ENCODE peak calls at places on chromosomes 7 and 10, in five cellular contexts. V, L, Q, O and T are unnamed samples.

GRCh38 chr7:70416611-70417010 is 715.3 kb upstream of the GALNT17 start:
- DNase-seq in V (no peak), L (no peak), Q (no peak), O (no peak), T (no peak)

GRCh38 chr7:94393251-94393758 is 1.4 kb upstream of the COL1A2 start:
- DNase-seq in V (no peak), L (peak), Q (peak), O (no peak), T (no peak)

GRCh38 chr7:36633377-36633776 is 90.9 kb downstream of the AOAH start:
- DNase-seq in V (no peak), L (no peak), Q (no peak), O (no peak), T (no peak)

GRCh38 chr7:47720141-47720906 is 138.4 kb upstream of the TNS3 start:
- DNase-seq in V (no peak), L (no peak), Q (peak), O (peak), T (no peak)

GRCh38 chr10:71747039-71747807 is 26.1 kb downstream of the VSIR start:
- DNase-seq in V (no peak), L (no peak), Q (no peak), O (no peak), T (peak)

GRCh38 chr7:494906-495305 is 24.7 kb downstream of the PDGFA start:
- DNase-seq in V (no peak), L (no peak), Q (no peak), O (no peak), T (no peak)

GRCh38 chr7:135939-136338 is 56.4 kb upstream of the FAM20C start:
- DNase-seq in V (no peak), L (no peak), Q (no peak), O (no peak), T (no peak)

GRCh38 chr10:128916339-128916738 is 550.7 kb upstream of the MGMT start:
- DNase-seq in V (no peak), L (no peak), Q (no peak), O (no peak), T (no peak)

GRCh38 chr7:139763330-139763729 is 14.5 kb downstream of the HIPK2 start:
- DNase-seq in V (no peak), L (no peak), Q (no peak), O (no peak), T (no peak)

GRCh38 chr7:32518534-32519140 is 23.3 kb downstream of the AVL9 start:
- DNase-seq in V (no peak), L (no peak), Q (peak), O (no peak), T (no peak)

GRCh38 chr10:98299341-98299740 is 31.3 kb upstream of the LOXL4 start:
- DNase-seq in V (no peak), L (peak), Q (peak), O (no peak), T (no peak)

GRCh38 chr10:106857213-106857612 is 307.3 kb downstream of the SORCS1 start:
- DNase-seq in V (no peak), L (no peak), Q (no peak), O (no peak), T (no peak)

GRCh38 chr10:124966008-124966407 is 24.1 kb downstream of the ZRANB1 start:
- DNase-seq in V (no peak), L (no peak), Q (peak), O (no peak), T (no peak)

GRCh38 chr10:78260141-78260540 is 226.5 kb downstream of the RPS24 start:
- DNase-seq in V (no peak), L (no peak), Q (peak), O (no peak), T (no peak)
- TF ChIP-seq CTCF in V (no peak), L (peak), Q (peak), O (no peak), T (no peak)

GRCh38 chr7:4103352-4104091 is 578.6 kb upstream of the FOXK1 start:
- DNase-seq in V (no peak), L (no peak), Q (peak), O (no peak), T (no peak)
- TF ChIP-seq CTCF in V (no peak), L (peak), Q (no peak), O (no peak), T (no peak)

GRCh38 chr10:43312612-43313011 is 45.7 kb upstream of the RASGEF1A start:
- DNase-seq in V (no peak), L (no peak), Q (no peak), O (no peak), T (no peak)
- TF ChIP-seq CTCF in V (no peak), L (no peak), Q (no peak), O (no peak), T (no peak)

GRCh38 chr7:40761757-40762342 is 627.0 kb downstream of the SUGCT start:
- DNase-seq in V (no peak), L (no peak), Q (peak), O (no peak), T (no peak)

GRCh38 chr7:40760997-40761396 is 626.2 kb downstream of the SUGCT start:
- DNase-seq in V (no peak), L (no peak), Q (no peak), O (no peak), T (no peak)

GRCh38 chr7:40765633-40766032 is 630.8 kb downstream of the SUGCT start:
- DNase-seq in V (no peak), L (no peak), Q (no peak), O (peak), T (no peak)

GRCh38 chr7:40760293-40760964 is 625.6 kb downstream of the SUGCT start:
- DNase-seq in V (no peak), L (no peak), Q (no peak), O (no peak), T (no peak)

DNA sequence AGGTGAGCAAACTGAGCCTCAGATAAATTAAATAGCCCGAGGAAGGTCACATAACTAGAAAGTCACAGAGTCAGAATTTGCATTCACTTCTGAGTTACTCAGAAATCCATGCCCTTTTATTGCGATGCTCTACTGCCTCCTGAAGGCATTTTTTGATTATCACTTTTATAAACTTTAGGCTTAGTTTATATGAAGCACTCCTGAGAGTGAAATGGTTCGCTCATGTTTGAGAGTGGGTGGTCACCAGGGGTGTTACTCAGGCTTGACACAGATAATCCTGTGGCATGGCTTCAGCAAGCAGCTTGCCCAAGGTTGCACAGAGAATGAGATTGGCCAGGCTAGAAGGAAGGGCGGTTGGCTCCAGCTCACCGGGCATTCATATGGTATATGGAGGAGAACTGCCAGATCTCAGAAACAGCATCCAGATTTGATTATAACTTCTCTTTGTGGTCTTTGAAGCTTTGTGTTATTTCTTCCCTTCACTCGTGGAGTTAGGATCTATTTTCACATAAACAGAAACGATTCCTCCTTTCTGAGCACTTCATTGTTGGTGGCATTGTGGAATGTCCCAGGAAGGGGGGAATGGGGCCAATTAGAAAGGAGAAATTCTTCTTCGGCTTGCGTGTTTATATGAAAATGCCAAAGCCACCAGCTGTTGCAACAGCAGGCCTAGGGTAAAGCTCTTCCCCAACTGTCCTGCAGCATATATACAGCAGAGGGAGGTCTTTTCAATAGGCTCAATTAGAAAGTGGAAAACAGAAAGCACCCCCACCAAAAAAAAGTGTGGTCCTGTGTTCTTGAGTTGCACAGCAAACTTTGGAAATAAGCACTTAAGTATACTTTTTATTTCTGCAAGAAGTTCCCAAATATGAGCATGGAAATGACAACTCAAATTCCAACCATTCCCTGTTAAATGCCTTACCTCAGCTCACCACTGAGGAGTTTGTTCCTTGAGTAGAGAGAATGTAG is 628.8 kb downstream of the SUGCT start:
- DNase-seq in V (peak), L (no peak), Q (peak), O (peak), T (no peak)
- TF ChIP-seq CTCF in V (peak), L (no peak), Q (peak), O (peak), T (no peak)

GRCh38 chr7:142401951-142402350 is 144.1 kb upstream of the PRSS58 start:
- DNase-seq in V (no peak), L (no peak), Q (no peak), O (no peak), T (no peak)

GRCh38 chr7:142407939-142408573 is 150.2 kb upstream of the PRSS58 start:
- DNase-seq in V (no peak), L (no peak), Q (no peak), O (no peak), T (no peak)

GRCh38 chr7:142409471-142409870 is 151.6 kb upstream of the PRSS58 start:
- DNase-seq in V (no peak), L (no peak), Q (no peak), O (no peak), T (no peak)

GRCh38 chr7:142408794-142409193 is 150.9 kb upstream of the PRSS58 start:
- DNase-seq in V (no peak), L (no peak), Q (no peak), O (no peak), T (no peak)

DNA sequence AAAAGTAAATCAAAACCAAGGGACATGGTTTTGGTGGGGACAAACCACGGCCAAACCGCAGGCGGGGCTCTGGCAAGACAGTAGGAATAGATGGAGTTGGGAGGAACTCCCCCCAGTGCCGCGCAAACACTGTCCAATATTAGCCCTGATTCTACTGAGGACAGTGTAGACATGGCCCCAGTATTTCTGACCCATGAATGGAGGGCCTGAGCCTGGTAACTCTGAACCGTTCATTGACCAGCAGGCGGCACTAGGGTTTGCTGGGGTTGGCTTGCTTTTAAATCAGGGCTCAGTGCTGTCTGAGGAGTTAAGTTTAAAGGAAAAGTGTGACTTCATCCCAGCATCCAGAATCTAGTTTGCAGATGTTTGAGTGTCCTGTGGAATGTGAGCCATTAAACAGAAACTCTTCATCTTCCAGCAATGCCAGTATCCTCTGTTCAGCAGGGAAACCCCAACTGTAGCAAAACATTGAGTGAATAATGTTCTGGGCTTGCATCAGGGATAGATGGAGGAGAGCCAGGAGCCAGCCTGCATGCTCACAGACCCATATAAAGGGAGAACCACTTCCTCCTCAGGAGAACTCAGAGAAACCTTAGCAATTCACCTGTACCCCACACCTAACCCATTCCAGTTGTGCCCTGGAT is 147.4 kb upstream of the PRSS58 start:
- DNase-seq in V (peak), L (no peak), Q (peak), O (no peak), T (no peak)
- TF ChIP-seq CTCF in V (peak), L (no peak), Q (no peak), O (no peak), T (no peak)

GRCh38 chr10:24553051-24553612 is 170.6 kb downstream of the ARHGAP21 start:
- DNase-seq in V (no peak), L (no peak), Q (no peak), O (no peak), T (no peak)

GRCh38 chr10:24554036-24554435 is 169.7 kb downstream of the ARHGAP21 start:
- DNase-seq in V (no peak), L (no peak), Q (no peak), O (no peak), T (no peak)

GRCh38 chr10:24551161-24551560 is 172.5 kb downstream of the ARHGAP21 start:
- DNase-seq in V (no peak), L (no peak), Q (no peak), O (no peak), T (peak)

GRCh38 chr10:24550680-24551079 is 173.0 kb downstream of the ARHGAP21 start:
- DNase-seq in V (no peak), L (no peak), Q (no peak), O (no peak), T (no peak)

GRCh38 chr10:24552346-24553016 is 171.2 kb downstream of the ARHGAP21 start:
- DNase-seq in V (no peak), L (peak), Q (no peak), O (peak), T (peak)
- TF ChIP-seq CTCF in V (peak), L (peak), Q (no peak), O (peak), T (no peak)

GRCh38 chr7:97078023-97078988 is 39.2 kb upstream of the SDHAF3 start:
- DNase-seq in V (no peak), L (no peak), Q (no peak), O (peak), T (no peak)

GRCh38 chr7:97075928-97076327 is 41.6 kb upstream of the SDHAF3 start:
- DNase-seq in V (no peak), L (no peak), Q (no peak), O (no peak), T (no peak)

GRCh38 chr7:97081901-97082300 is 35.6 kb upstream of the SDHAF3 start:
- DNase-seq in V (no peak), L (no peak), Q (no peak), O (no peak), T (no peak)

DNA sequence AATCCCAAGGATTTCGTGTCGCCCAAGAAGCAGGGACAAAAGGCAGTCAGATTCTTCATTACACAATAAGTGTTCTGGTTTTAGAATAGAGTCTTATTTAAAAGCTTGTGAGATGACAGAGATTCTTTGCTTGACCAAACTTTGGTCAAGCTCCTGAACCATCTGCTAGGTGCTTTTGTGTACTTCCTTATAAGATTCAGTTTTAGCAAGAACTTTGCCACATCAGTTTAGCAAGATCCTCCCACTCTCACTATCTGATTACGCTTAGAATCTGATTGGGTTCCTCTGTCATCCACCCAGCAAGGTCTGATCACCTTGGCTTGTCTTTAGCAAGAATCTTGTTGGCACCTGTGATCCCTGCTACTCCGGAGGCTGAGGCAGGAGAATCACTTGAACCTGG is 38.2 kb upstream of the SDHAF3 start:
- DNase-seq in V (no peak), L (no peak), Q (no peak), O (no peak), T (no peak)
- TF ChIP-seq CTCF in V (no peak), L (no peak), Q (no peak), O (no peak), T (no peak)